ENCODE peak calls at places on chromosomes 16 and 17, in four cellular contexts. Q is HFF-Myc, R is endothelial cell, O is thoracic aorta. S is an unnamed sample.

GRCh38 chr16:84828322-84828721 is 8.5 kb downstream of the CRISPLD2 start:
- DNase-seq in Q (no peak), R (no peak), O (no peak), S (no peak)

GRCh38 chr17:42878123-42878880 is 22.3 kb upstream of the G6PC1 start:
- DNase-seq in Q (no peak), R (no peak), O (no peak), S (no peak)

GRCh38 chr16:67183-67791 is 5.1 kb downstream of the RHBDF1 start:
- DNase-seq in Q (no peak), R (no peak), O (no peak), S (no peak)

GRCh38 chr17:34852614-34853013 is 108.6 kb downstream of the CCT6B start:
- DNase-seq in Q (no peak), R (no peak), O (no peak), S (no peak)

GRCh38 chr17:62848334-62848733 is 40.2 kb upstream of the MARCHF10 start:
- DNase-seq in Q (no peak), R (no peak), O (no peak), S (no peak)

GRCh38 chr17:21124096-21124495 is 2.7 kb upstream of the DHRS7B start:
- DNase-seq in Q (no peak), R (no peak), O (no peak), S (no peak)

GRCh38 chr17:44910231-44911106 is 4.8 kb downstream of the GFAP start:
- DNase-seq in Q (no peak), R (no peak), O (no peak), S (no peak)

GRCh38 chr17:45223541-45224528 is 2.1 kb downstream of the FMNL1 start:
- DNase-seq in Q (no peak), R (no peak), O (no peak), S (no peak)

GRCh38 chr17:30278032-30278431 is 13.7 kb downstream of the BLMH start:
- DNase-seq in Q (no peak), R (peak), O (no peak), S (no peak)

GRCh38 chr16:51157698-51158097 is 6.6 kb upstream of the SALL1 start:
- DNase-seq in Q (no peak), R (no peak), O (no peak), S (no peak)

GRCh38 chr16:16019488-16019887 is 70.1 kb downstream of the ABCC1 start:
- DNase-seq in Q (no peak), R (no peak), O (peak), S (no peak)

GRCh38 chr16:3776316-3776715 is 59.0 kb upstream of the TRAP1 start:
- DNase-seq in Q (no peak), R (no peak), O (no peak), S (no peak)

GRCh38 chr17:17305282-17305801 is 2.2 kb downstream of the NT5M start:
- DNase-seq in Q (no peak), R (no peak), O (no peak), S (no peak)

GRCh38 chr17:57834146-57834741 is 15.6 kb downstream of the MRPS23 start:
- DNase-seq in Q (no peak), R (no peak), O (peak), S (no peak)

GRCh38 chr16:57422026-57422944 is 17.7 kb downstream of the CCL17 start:
- DNase-seq in Q (peak), R (no peak), O (no peak), S (no peak)

GRCh38 chr16:84823484-84823883 is 3.7 kb downstream of the CRISPLD2 start:
- DNase-seq in Q (no peak), R (no peak), O (no peak), S (no peak)

GRCh38 chr17:65143899-65144590 is 6.9 kb downstream of the RGS9 start:
- DNase-seq in Q (no peak), R (no peak), O (no peak), S (no peak)

GRCh38 chr17:21240375-21241055 is 12.7 kb downstream of the NATD1 start:
- DNase-seq in Q (no peak), R (no peak), O (no peak), S (no peak)

GRCh38 chr16:22684282-22685161 is 129.4 kb upstream of the HS3ST2 start:
- DNase-seq in Q (no peak), R (no peak), O (no peak), S (no peak)

GRCh38 chr17:68684860-68685493 is 83.8 kb upstream of the FAM20A start:
- DNase-seq in Q (no peak), R (no peak), O (no peak), S (no peak)

GRCh38 chr16:11105038-11105903 is 150.7 kb downstream of the SOCS1 start:
- DNase-seq in Q (peak), R (no peak), O (no peak), S (no peak)

GRCh38 chr17:33049781-33050414 is 58.3 kb downstream of the SPACA3 start:
- DNase-seq in Q (peak), R (peak), O (no peak), S (peak)

GRCh38 chr16:53960954-53961616 is 257.1 kb downstream of the FTO start:
- DNase-seq in Q (no peak), R (no peak), O (no peak), S (no peak)

GRCh38 chr16:57308041-57308440 is 23.6 kb upstream of the PLLP start:
- DNase-seq in Q (no peak), R (no peak), O (no peak), S (no peak)

GRCh38 chr16:50741225-50741807 is 570 bp upstream of the CYLD start:
- DNase-seq in Q (no peak), R (no peak), O (no peak), S (no peak)

GRCh38 chr16:11067266-11067665 is 122.9 kb downstream of the CLEC16A start:
- DNase-seq in Q (no peak), R (no peak), O (no peak), S (no peak)

GRCh38 chr17:81452551-81452950 is 57.3 kb downstream of the BAHCC1 start:
- DNase-seq in Q (no peak), R (no peak), O (no peak), S (no peak)

GRCh38 chr17:14744716-14745115 is 443.8 kb downstream of the HS3ST3B1 start:
- DNase-seq in Q (no peak), R (no peak), O (no peak), S (no peak)

GRCh38 chr16:57621521-57622268 is 6.7 kb upstream of the ADGRG1 start:
- DNase-seq in Q (no peak), R (no peak), O (no peak), S (no peak)

GRCh38 chr17:42179911-42180410 is 981 bp downstream of the KCNH4 start:
- DNase-seq in Q (no peak), R (peak), O (no peak), S (no peak)

DNA sequence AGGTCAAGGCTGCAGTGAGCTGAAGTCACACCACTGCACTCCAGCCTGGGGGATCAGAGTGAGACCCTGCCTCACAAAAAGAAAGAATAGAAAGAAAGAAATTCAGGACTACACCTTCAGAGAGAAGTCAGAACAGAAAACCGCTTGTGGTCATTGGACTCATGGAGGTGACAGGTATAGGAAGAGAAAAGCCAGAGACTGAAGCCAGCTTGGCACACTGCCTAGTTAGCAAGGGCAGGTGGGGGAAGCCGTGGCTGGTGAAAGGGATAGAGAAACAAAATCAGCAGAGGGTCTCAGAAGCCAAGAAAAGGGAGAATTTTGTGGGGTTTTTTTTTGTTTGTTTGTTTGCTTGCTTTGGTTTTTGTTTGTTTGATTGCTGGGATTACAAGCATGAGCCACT is 32.9 kb upstream of the SKAP1 start:
- DNase-seq in Q (no peak), R (no peak), O (no peak), S (no peak)
- TF ChIP-seq CTCF in Q (no peak), R (no peak), O (no peak), S (no peak)

GRCh38 chr17:1170739-1171138 is 9.0 kb downstream of the ABR start:
- DNase-seq in Q (no peak), R (no peak), O (no peak), S (no peak)
- TF ChIP-seq CTCF in Q (peak), R (no peak), O (no peak), S (no peak)

GRCh38 chr17:7184091-7184488 is 4.9 kb upstream of the ASGR1 start:
- DNase-seq in Q (no peak), R (no peak), O (no peak), S (no peak)

GRCh38 chr17:7183433-7184090 is 4.4 kb upstream of the ASGR1 start:
- DNase-seq in Q (no peak), R (no peak), O (no peak), S (no peak)

GRCh38 chr17:7190276-7190917 is 11.2 kb upstream of the ASGR1 start:
- DNase-seq in Q (no peak), R (no peak), O (no peak), S (no peak)

GRCh38 chr17:7184647-7185046 is 5.5 kb upstream of the ASGR1 start:
- DNase-seq in Q (no peak), R (no peak), O (no peak), S (no peak)

GRCh38 chr17:7186241-7186640 is 7.1 kb upstream of the ASGR1 start:
- DNase-seq in Q (no peak), R (no peak), O (no peak), S (no peak)
- TF ChIP-seq CTCF in Q (no peak), R (no peak), O (no peak), S (no peak)

GRCh38 chr17:61463068-61463980 is 11.1 kb downstream of the TBX4 start:
- DNase-seq in Q (no peak), R (no peak), O (no peak), S (no peak)
- TF ChIP-seq CTCF in Q (peak), R (no peak), O (no peak), S (no peak)

DNA sequence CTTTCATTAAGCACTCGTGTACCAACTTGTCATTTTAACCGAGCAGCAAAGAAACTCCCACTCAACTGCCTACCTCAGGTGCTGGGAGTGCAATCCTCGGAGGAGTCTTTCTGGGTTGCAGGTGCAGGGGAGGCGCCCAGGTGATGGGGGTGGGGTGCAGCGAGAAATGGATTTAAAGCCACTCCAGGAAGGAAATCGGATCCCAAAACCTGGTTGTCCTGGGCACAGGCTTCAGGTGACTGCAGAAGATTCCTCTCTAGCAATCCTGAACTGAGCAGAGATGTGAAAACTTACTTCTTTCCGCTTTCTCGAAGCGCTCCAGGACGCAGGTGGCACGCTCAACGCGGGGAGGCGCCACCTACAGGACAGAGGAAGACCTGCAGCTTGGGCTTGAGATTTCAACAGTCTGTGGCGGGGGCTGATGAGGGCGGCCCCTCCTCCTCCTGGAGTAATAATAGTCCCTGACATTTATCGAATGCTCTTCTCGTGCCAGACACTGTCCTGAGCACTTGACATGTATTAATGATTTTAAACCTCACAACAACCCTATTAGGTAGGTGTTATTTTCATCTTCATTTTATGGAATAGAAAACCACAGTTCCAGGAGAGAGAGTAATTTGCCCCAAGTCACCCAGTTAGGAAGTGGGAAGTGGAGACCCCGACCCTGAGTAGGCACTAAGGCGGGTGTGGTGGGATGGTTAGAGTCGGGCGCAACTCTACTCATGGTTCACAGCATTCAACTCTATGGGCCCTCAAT is 27.2 kb upstream of the SKAP1 start:
- DNase-seq in Q (no peak), R (peak), O (no peak), S (no peak)
- TF ChIP-seq CTCF in Q (peak), R (peak), O (peak), S (peak)

GRCh38 chr17:48153711-48154642 is 46.4 kb downstream of the SNX11 start:
- DNase-seq in Q (no peak), R (peak), O (no peak), S (no peak)
- TF ChIP-seq CTCF in Q (peak), R (no peak), O (no peak), S (no peak)

DNA sequence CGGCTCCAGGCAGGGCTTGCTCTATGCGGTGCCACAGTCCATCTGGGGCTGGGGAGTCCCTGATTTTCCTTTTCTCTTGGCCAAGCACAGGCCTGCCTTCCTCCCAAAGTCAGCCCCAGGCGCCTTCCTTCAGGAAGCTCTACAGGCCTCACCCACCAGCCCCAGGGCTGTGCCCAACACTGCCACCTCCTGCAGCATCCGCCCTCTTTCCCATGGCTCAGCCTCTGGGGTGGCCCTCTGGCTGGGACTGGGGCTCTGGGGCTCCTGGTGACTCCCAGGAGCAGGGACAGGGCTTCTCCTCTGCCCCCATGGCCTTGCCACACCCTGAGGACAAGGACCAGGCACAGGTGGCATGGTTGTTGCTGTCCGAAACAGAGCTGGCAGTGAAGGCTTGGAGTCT is 817 bp downstream of the ITGB4 start:
- DNase-seq in Q (no peak), R (no peak), O (no peak), S (no peak)
- TF ChIP-seq CTCF in Q (no peak), R (no peak), O (no peak), S (no peak)